ENCODE peak calls at places on chromosomes 1 and 21, in seven cellular contexts. P, H, N, K, E, X and O are unnamed samples.

GRCh38 chr1:33654267-33654832 is 181.9 kb downstream of the ZSCAN20 start:
- DNase-seq in P (peak), H (no peak), N (no peak), K (peak), E (no peak), X (peak), O (peak)

GRCh38 chr1:22489278-22489677 is 37.6 kb downstream of the ZBTB40 start:
- DNase-seq in P (no peak), H (no peak), N (no peak), K (no peak), E (no peak), X (no peak), O (peak)

GRCh38 chr1:166391677-166392076 is 224.9 kb upstream of the FAM78B start:
- DNase-seq in P (no peak), H (no peak), N (no peak), K (no peak), E (no peak), X (no peak), O (peak)

GRCh38 chr1:21865943-21866628 is 54.0 kb downstream of the LDLRAD2 start:
- DNase-seq in P (peak), H (peak), N (no peak), K (no peak), E (peak), X (peak), O (peak)

GRCh38 chr1:224454337-224455055 is 19.9 kb upstream of the WDR26 start:
- DNase-seq in P (no peak), H (no peak), N (no peak), K (no peak), E (no peak), X (peak), O (peak)

GRCh38 chr1:79325705-79326104 is 319.2 kb upstream of the ADGRL4 start:
- DNase-seq in P (no peak), H (no peak), N (no peak), K (peak), E (peak), X (no peak), O (no peak)

GRCh38 chr1:145545055-145545454 is 62.7 kb upstream of the GPR89A start:
- DNase-seq in P (no peak), H (no peak), N (no peak), K (peak), E (no peak), X (no peak), O (no peak)

GRCh38 chr1:10950316-10951172 is 61.9 kb upstream of the TARDBP start:
- DNase-seq in P (no peak), H (no peak), N (no peak), K (no peak), E (no peak), X (peak), O (no peak)

GRCh38 chr21:46555678-46556077 is 49.2 kb downstream of the S100B start:
- DNase-seq in P (no peak), H (no peak), N (no peak), K (no peak), E (no peak), X (no peak), O (no peak)

GRCh38 chr1:89581859-89582258 is 51.1 kb upstream of the LRRC8C start:
- DNase-seq in P (no peak), H (no peak), N (no peak), K (no peak), E (no peak), X (peak), O (no peak)

GRCh38 chr1:25797939-25798338 is 2.1 kb upstream of the SELENON start:
- DNase-seq in P (peak), H (peak), N (no peak), K (no peak), E (peak), X (no peak), O (peak)

GRCh38 chr1:191913234-191913948 is 244.9 kb upstream of the RGS18 start:
- DNase-seq in P (no peak), H (no peak), N (no peak), K (peak), E (no peak), X (no peak), O (no peak)

GRCh38 chr1:247429526-247429925 is 13.6 kb downstream of the NLRP3 start:
- DNase-seq in P (no peak), H (no peak), N (no peak), K (no peak), E (no peak), X (no peak), O (no peak)

GRCh38 chr1:46295306-46295705 is 8.1 kb downstream of the LRRC41 start:
- DNase-seq in P (no peak), H (no peak), N (no peak), K (no peak), E (no peak), X (no peak), O (no peak)

GRCh38 chr21:45865106-45865835 is 116.3 kb upstream of the COL6A1 start:
- DNase-seq in P (peak), H (peak), N (no peak), K (peak), E (peak), X (peak), O (no peak)

GRCh38 chr1:75632350-75632949 is 21.5 kb upstream of the SLC44A5 start:
- DNase-seq in P (no peak), H (no peak), N (peak), K (peak), E (peak), X (no peak), O (peak)

GRCh38 chr1:234532511-234532922 is 53.5 kb upstream of the TARBP1 start:
- DNase-seq in P (no peak), H (no peak), N (no peak), K (no peak), E (no peak), X (peak), O (no peak)

GRCh38 chr21:33109574-33110339 is 39.8 kb downstream of the OLIG1 start:
- DNase-seq in P (peak), H (peak), N (no peak), K (no peak), E (no peak), X (no peak), O (peak)

GRCh38 chr1:161691846-161692245 is 15.2 kb upstream of the FCRLA start:
- DNase-seq in P (no peak), H (no peak), N (no peak), K (no peak), E (no peak), X (no peak), O (no peak)

GRCh38 chr1:63913533-63913932 is 139.7 kb downstream of the ROR1 start:
- DNase-seq in P (no peak), H (no peak), N (no peak), K (peak), E (peak), X (no peak), O (no peak)

GRCh38 chr1:178632619-178633018 is 92.4 kb upstream of the RALGPS2 start:
- DNase-seq in P (no peak), H (no peak), N (no peak), K (peak), E (no peak), X (no peak), O (no peak)

GRCh38 chr1:27668808-27669723 is 2.9 kb downstream of the IFI6 start:
- DNase-seq in P (peak), H (peak), N (no peak), K (peak), E (peak), X (peak), O (peak)

GRCh38 chr1:201358596-201358995 is 18.9 kb downstream of the TNNT2 start:
- DNase-seq in P (no peak), H (no peak), N (no peak), K (peak), E (no peak), X (no peak), O (peak)
- H2AK5ac ChIP-seq in P (no peak), H (no peak), N (peak), K (no peak), E (no peak), X (no peak), O (no peak)

DNA sequence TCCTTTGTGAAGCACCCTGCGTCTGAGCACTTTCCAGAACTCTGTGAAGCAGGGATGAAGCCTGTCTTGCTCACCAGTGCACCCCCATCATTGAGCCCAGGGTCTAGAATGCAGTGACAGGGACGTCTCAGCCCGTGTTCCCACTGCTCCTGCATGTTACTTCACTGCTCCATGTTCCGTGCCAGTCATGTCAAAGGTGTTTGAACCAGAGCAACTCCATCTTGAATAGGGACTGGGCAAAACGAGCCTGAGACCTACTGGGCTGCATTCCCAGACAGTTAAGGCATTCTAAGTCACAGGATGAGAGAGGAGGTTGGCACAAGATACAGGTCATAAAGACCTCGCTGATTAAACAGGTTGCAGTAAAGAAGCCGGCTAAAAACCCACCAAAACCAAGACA is 63.3 kb downstream of the SDC3 start:
- DNase-seq in P (no peak), H (no peak), N (no peak), K (no peak), E (no peak), X (no peak), O (no peak)
- H2AK5ac ChIP-seq in P (no peak), H (no peak), N (no peak), K (no peak), E (no peak), X (no peak), O (no peak)

GRCh38 chr1:186375929-186376330 is 292 bp downstream of the ODR4 start:
- DNase-seq in P (no peak), H (no peak), N (no peak), K (no peak), E (no peak), X (no peak), O (no peak)

GRCh38 chr1:186374313-186375151 is 521 bp downstream of the TPR start:
- DNase-seq in P (no peak), H (no peak), N (peak), K (peak), E (peak), X (peak), O (no peak)

DNA sequence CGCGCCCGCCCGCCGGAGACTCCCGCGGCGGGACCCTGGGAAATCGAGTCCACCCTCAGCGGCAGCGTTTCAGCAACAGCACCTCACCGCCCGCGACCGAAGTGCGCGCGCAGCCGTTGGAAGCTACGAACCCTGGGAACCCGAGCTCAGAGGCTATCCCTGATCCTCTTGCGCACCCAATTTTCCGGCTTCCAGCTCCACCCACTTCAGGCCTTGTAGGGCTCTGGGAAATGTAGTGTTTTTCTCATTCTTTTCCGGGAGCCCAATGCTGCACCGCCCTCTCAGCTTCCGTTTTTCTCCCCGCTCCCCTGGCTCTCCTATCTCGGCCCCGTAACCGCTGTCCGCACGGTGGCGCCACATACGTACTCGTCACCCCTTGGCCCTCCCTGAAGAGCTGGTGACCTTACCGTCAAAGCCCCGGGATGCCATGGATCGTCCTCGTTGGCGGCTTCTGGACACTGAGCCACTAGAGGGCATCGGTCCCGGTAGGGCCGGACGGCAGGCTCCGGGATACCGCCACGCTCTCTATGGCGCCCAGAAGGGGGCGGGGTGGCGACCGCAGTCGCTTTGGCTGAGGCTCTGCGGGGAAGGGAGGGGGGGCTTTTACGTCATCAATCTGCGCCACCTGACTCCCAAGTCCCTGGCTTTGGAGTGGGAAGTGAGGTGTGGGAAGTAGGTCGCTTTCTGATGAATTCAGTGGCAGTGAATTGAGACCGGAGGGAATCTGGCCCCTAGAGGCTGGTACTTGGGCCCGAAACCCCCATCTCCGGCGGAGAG is at the start of the genes ODR4 and TPR:
- DNase-seq in P (peak), H (peak), N (peak), K (peak), E (peak), X (peak), O (peak)
- H2AK5ac ChIP-seq in P (no peak), H (no peak), N (no peak), K (peak), E (no peak), X (peak), O (no peak)

GRCh38 chr1:51535006-51535592 is 16.0 kb upstream of the EPS15 start:
- DNase-seq in P (peak), H (peak), N (peak), K (peak), E (peak), X (peak), O (peak)
- H2AK5ac ChIP-seq in P (no peak), H (no peak), N (no peak), K (no peak), E (no peak), X (no peak), O (no peak)

GRCh38 chr21:15408089-15408488 is 321.7 kb upstream of the USP25 start:
- DNase-seq in P (no peak), H (no peak), N (no peak), K (no peak), E (no peak), X (no peak), O (no peak)
- H2AK5ac ChIP-seq in P (no peak), H (no peak), N (no peak), K (no peak), E (no peak), X (no peak), O (no peak)